ENCODE peak calls at places on chromosomes 7 and 10, in nine cellular contexts. One of them, this sample, is unnamed.

GRCh38 chr7:124762611-124763143 is 2.9 kb downstream of the GPR37 start:
- DNase-seq in endodermal cell: no peak
- DNase-seq in A549: no peak
- DNase-seq in heart left ventricle: no peak
- DNase-seq in uterus: peak; percentile 27
- DNase-seq in psoas muscle: no peak
- DNase-seq in cardiac muscle cell: no peak
- DNase-seq in lung: no peak
- DNase-seq in colonic mucosa: peak; percentile 66
- DNase-seq in this sample: no peak

GRCh38 chr10:25465582-25466372 is 291.0 kb downstream of the GPR158 start:
- DNase-seq in endodermal cell: no peak
- DNase-seq in A549: no peak
- DNase-seq in heart left ventricle: no peak
- DNase-seq in uterus: no peak
- DNase-seq in psoas muscle: no peak
- DNase-seq in cardiac muscle cell: no peak
- DNase-seq in lung: no peak
- DNase-seq in colonic mucosa: no peak
- DNase-seq in this sample: no peak

GRCh38 chr7:87225696-87226095 is 6.2 kb upstream of the TMEM243 start:
- DNase-seq in endodermal cell: no peak
- DNase-seq in A549: no peak
- DNase-seq in heart left ventricle: no peak
- DNase-seq in uterus: no peak
- DNase-seq in psoas muscle: no peak
- DNase-seq in cardiac muscle cell: no peak
- DNase-seq in lung: no peak
- DNase-seq in colonic mucosa: no peak
- DNase-seq in this sample: no peak

GRCh38 chr10:12777840-12778585 is 223.5 kb downstream of the CCDC3 start:
- DNase-seq in endodermal cell: no peak
- DNase-seq in A549: no peak
- DNase-seq in heart left ventricle: no peak
- DNase-seq in uterus: no peak
- DNase-seq in psoas muscle: peak; percentile 60
- DNase-seq in cardiac muscle cell: no peak
- DNase-seq in lung: no peak
- DNase-seq in colonic mucosa: no peak
- DNase-seq in this sample: no peak

GRCh38 chr10:114780610-114781184 is 40.9 kb upstream of the FHIP2A start:
- DNase-seq in endodermal cell: peak; percentile 50
- DNase-seq in A549: no peak
- DNase-seq in heart left ventricle: no peak
- DNase-seq in uterus: no peak
- DNase-seq in psoas muscle: no peak
- DNase-seq in cardiac muscle cell: no peak
- DNase-seq in lung: no peak
- DNase-seq in colonic mucosa: no peak
- DNase-seq in this sample: no peak

GRCh38 chr7:37536706-37537105 is 88.0 kb upstream of the ELMO1 start:
- DNase-seq in endodermal cell: no peak
- DNase-seq in A549: no peak
- DNase-seq in heart left ventricle: no peak
- DNase-seq in uterus: no peak
- DNase-seq in psoas muscle: no peak
- DNase-seq in cardiac muscle cell: no peak
- DNase-seq in lung: no peak
- DNase-seq in colonic mucosa: no peak
- DNase-seq in this sample: no peak

GRCh38 chr7:28630350-28630749 is 218.0 kb downstream of the CREB5 start:
- DNase-seq in endodermal cell: no peak
- DNase-seq in A549: no peak
- DNase-seq in heart left ventricle: no peak
- DNase-seq in uterus: no peak
- DNase-seq in psoas muscle: no peak
- DNase-seq in cardiac muscle cell: no peak
- DNase-seq in lung: no peak
- DNase-seq in colonic mucosa: no peak
- DNase-seq in this sample: no peak

GRCh38 chr10:7310076-7310475 is 100.8 kb downstream of the SFMBT2 start:
- DNase-seq in endodermal cell: no peak
- DNase-seq in A549: no peak
- DNase-seq in heart left ventricle: no peak
- DNase-seq in uterus: no peak
- DNase-seq in psoas muscle: no peak
- DNase-seq in cardiac muscle cell: no peak
- DNase-seq in lung: no peak
- DNase-seq in colonic mucosa: no peak
- DNase-seq in this sample: no peak

GRCh38 chr7:118040562-118040961 is 143.4 kb upstream of the LSM8 start:
- DNase-seq in endodermal cell: no peak
- DNase-seq in A549: no peak
- DNase-seq in heart left ventricle: no peak
- DNase-seq in uterus: no peak
- DNase-seq in psoas muscle: no peak
- DNase-seq in cardiac muscle cell: no peak
- DNase-seq in lung: no peak
- DNase-seq in colonic mucosa: no peak
- DNase-seq in this sample: no peak

GRCh38 chr7:150845471-150845870 is 6.8 kb upstream of the AOC1 start:
- DNase-seq in endodermal cell: peak; percentile 36
- DNase-seq in A549: no peak
- DNase-seq in heart left ventricle: peak; percentile 59
- DNase-seq in uterus: no peak
- DNase-seq in psoas muscle: peak; percentile 59
- DNase-seq in cardiac muscle cell: peak; percentile 56
- DNase-seq in lung: no peak
- DNase-seq in colonic mucosa: no peak
- DNase-seq in this sample: no peak

GRCh38 chr7:29291723-29292591 is 97.4 kb downstream of the CHN2 start:
- DNase-seq in endodermal cell: no peak
- DNase-seq in A549: no peak
- DNase-seq in heart left ventricle: no peak
- DNase-seq in uterus: no peak
- DNase-seq in psoas muscle: no peak
- DNase-seq in cardiac muscle cell: no peak
- DNase-seq in lung: no peak
- DNase-seq in colonic mucosa: no peak
- DNase-seq in this sample: no peak

GRCh38 chr7:150439926-150440325 is 10.5 kb upstream of the GIMAP8 start:
- DNase-seq in endodermal cell: no peak
- DNase-seq in A549: no peak
- DNase-seq in heart left ventricle: no peak
- DNase-seq in uterus: no peak
- DNase-seq in psoas muscle: no peak
- DNase-seq in cardiac muscle cell: no peak
- DNase-seq in lung: no peak
- DNase-seq in colonic mucosa: no peak
- DNase-seq in this sample: no peak

GRCh38 chr10:69069090-69070042 is 18.5 kb upstream of the SRGN start:
- DNase-seq in endodermal cell: no peak
- DNase-seq in A549: no peak
- DNase-seq in heart left ventricle: no peak
- DNase-seq in uterus: no peak
- DNase-seq in psoas muscle: no peak
- DNase-seq in cardiac muscle cell: peak; percentile 37
- DNase-seq in lung: no peak
- DNase-seq in colonic mucosa: no peak
- DNase-seq in this sample: no peak

GRCh38 chr10:69958232-69958902 is 94.3 kb upstream of the MACROH2A2 start:
- DNase-seq in endodermal cell: peak; percentile 73
- DNase-seq in A549: peak; percentile 82
- DNase-seq in heart left ventricle: no peak
- DNase-seq in uterus: no peak
- DNase-seq in psoas muscle: no peak
- DNase-seq in cardiac muscle cell: peak; percentile 52
- DNase-seq in lung: no peak
- DNase-seq in colonic mucosa: peak; percentile 39
- DNase-seq in this sample: no peak

GRCh38 chr7:69467826-69468225 is 130.4 kb upstream of the AUTS2 start:
- DNase-seq in endodermal cell: no peak
- DNase-seq in A549: no peak
- DNase-seq in heart left ventricle: no peak
- DNase-seq in uterus: no peak
- DNase-seq in psoas muscle: no peak
- DNase-seq in cardiac muscle cell: no peak
- DNase-seq in lung: no peak
- DNase-seq in colonic mucosa: no peak
- DNase-seq in this sample: no peak

GRCh38 chr10:80458263-80458625 is 4.1 kb downstream of the TSPAN14 start:
- DNase-seq in endodermal cell: no peak
- DNase-seq in A549: no peak
- DNase-seq in heart left ventricle: no peak
- DNase-seq in uterus: no peak
- DNase-seq in psoas muscle: no peak
- DNase-seq in cardiac muscle cell: no peak
- DNase-seq in lung: no peak
- DNase-seq in colonic mucosa: no peak
- DNase-seq in this sample: no peak

GRCh38 chr10:80455461-80456345 is 1.6 kb downstream of the TSPAN14 start:
- DNase-seq in endodermal cell: no peak
- DNase-seq in A549: no peak
- DNase-seq in heart left ventricle: no peak
- DNase-seq in uterus: no peak
- DNase-seq in psoas muscle: no peak
- DNase-seq in cardiac muscle cell: no peak
- DNase-seq in lung: no peak
- DNase-seq in colonic mucosa: no peak
- DNase-seq in this sample: peak; percentile 19

GRCh38 chr10:80459047-80459865 is 5.1 kb downstream of the TSPAN14 start:
- DNase-seq in endodermal cell: peak; percentile 80
- DNase-seq in A549: no peak
- DNase-seq in heart left ventricle: peak; percentile 65
- DNase-seq in uterus: peak; percentile 36
- DNase-seq in psoas muscle: peak; percentile 75
- DNase-seq in cardiac muscle cell: no peak
- DNase-seq in lung: peak; percentile 85
- DNase-seq in colonic mucosa: peak; percentile 88
- DNase-seq in this sample: no peak

GRCh38 chr10:80458638-80459037 is 4.5 kb downstream of the TSPAN14 start:
- DNase-seq in endodermal cell: no peak
- DNase-seq in A549: no peak
- DNase-seq in heart left ventricle: no peak
- DNase-seq in uterus: no peak
- DNase-seq in psoas muscle: no peak
- DNase-seq in cardiac muscle cell: no peak
- DNase-seq in lung: no peak
- DNase-seq in colonic mucosa: no peak
- DNase-seq in this sample: no peak

DNA sequence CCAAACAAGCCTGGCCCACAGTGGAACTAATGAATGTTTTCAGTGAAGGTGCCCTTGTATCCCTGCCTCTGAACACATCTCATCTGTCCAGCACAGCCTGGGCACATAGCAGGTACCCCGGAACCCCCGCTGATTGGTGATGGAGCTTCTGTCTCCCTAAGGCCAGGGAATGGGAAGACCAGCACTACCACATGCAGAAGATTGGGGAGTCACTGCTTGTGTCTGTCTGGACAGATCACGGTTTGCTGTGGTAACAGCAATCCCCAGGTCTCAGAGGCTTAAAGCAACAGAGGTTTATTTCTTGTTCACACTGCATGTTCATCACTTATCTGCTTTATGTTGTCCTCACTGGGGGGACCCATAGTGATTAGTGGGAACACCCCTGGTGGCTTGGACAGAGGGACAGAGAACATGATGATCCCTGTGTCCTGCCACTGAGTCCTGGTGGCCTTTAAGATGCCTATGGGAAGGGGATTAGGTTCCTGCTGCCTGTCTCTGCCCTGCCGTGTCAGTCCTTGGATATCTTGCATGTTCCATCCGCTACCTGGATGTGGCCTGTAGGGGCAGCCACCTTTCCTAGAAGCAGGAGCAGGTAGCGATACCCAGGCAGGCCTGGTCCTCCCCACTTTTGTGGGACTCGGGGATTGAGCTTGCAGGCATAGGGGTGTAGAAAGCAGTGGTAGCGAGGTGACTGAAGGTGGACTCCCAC is 3.6 kb downstream of the TSPAN14 start:
- DNase-seq in endodermal cell: peak; percentile 87
- DNase-seq in A549: no peak
- DNase-seq in heart left ventricle: no peak
- DNase-seq in uterus: no peak
- DNase-seq in psoas muscle: no peak
- DNase-seq in cardiac muscle cell: no peak
- DNase-seq in lung: no peak
- DNase-seq in colonic mucosa: no peak
- DNase-seq in this sample: no peak
- TF ChIP-seq CTCF in endodermal cell: peak; percentile 70
- TF ChIP-seq CTCF in A549: no peak
- TF ChIP-seq CTCF in heart left ventricle: no peak
- TF ChIP-seq CTCF in uterus: no peak
- TF ChIP-seq CTCF in psoas muscle: no peak
- TF ChIP-seq CTCF in cardiac muscle cell: no peak
- TF ChIP-seq CTCF in lung: no peak
- TF ChIP-seq CTCF in colonic mucosa: no peak
- TF ChIP-seq CTCF in this sample: no peak

GRCh38 chr7:94003446-94004023 is 620 bp downstream of the BET1 start:
- DNase-seq in endodermal cell: peak; percentile 49
- DNase-seq in A549: peak; percentile 46
- DNase-seq in heart left ventricle: no peak
- DNase-seq in uterus: no peak
- DNase-seq in psoas muscle: no peak
- DNase-seq in cardiac muscle cell: peak; percentile 30
- DNase-seq in lung: no peak
- DNase-seq in colonic mucosa: peak; percentile 26
- DNase-seq in this sample: no peak
- H3K27ac ChIP-seq in endodermal cell: no peak overlapping the region
- H3K27ac ChIP-seq in A549: peak overlapping the region; percentile 82
- H3K27ac ChIP-seq in heart left ventricle: peak overlapping the region; percentile 87
- H3K27ac ChIP-seq in uterus: peak overlapping the region; percentile 95
- H3K27ac ChIP-seq in psoas muscle: peak overlapping the region; percentile 87
- H3K27ac ChIP-seq in cardiac muscle cell: peak overlapping the region; percentile 94
- H3K27ac ChIP-seq in lung: peak overlapping the region; percentile 88
- H3K27ac ChIP-seq in colonic mucosa: peak overlapping the region; percentile 78
- H3K27ac ChIP-seq in this sample: peak overlapping the region; percentile 56

GRCh38 chr10:46096426-46096825 is 50.4 kb upstream of the MSMB start:
- DNase-seq in endodermal cell: no peak
- DNase-seq in A549: no peak
- DNase-seq in heart left ventricle: no peak
- DNase-seq in uterus: no peak
- DNase-seq in psoas muscle: no peak
- DNase-seq in cardiac muscle cell: no peak
- DNase-seq in lung: no peak
- DNase-seq in colonic mucosa: no peak
- DNase-seq in this sample: no peak
- H3K4me1 ChIP-seq in endodermal cell: peaks cover 24% of the 10 kb centered on the region
- H3K4me1 ChIP-seq in A549: no peaks in the 10 kb centered on the region
- H3K4me1 ChIP-seq in heart left ventricle: no peaks in the 10 kb centered on the region
- H3K4me1 ChIP-seq in uterus: no peaks in the 10 kb centered on the region
- H3K4me1 ChIP-seq in psoas muscle: no peaks in the 10 kb centered on the region
- H3K4me1 ChIP-seq in cardiac muscle cell: peaks cover 48% of the 10 kb centered on the region
- H3K4me1 ChIP-seq in lung: peaks cover 18% of the 10 kb centered on the region
- H3K4me1 ChIP-seq in colonic mucosa: no peaks in the 10 kb centered on the region
- H3K4me1 ChIP-seq in this sample: no peaks in the 10 kb centered on the region

GRCh38 chr10:98790817-98791216 is 344.1 kb upstream of the HPS1 start:
- DNase-seq in endodermal cell: no peak
- DNase-seq in A549: peak; percentile 7
- DNase-seq in heart left ventricle: no peak
- DNase-seq in uterus: no peak
- DNase-seq in psoas muscle: no peak
- DNase-seq in cardiac muscle cell: peak; percentile 35
- DNase-seq in lung: no peak
- DNase-seq in colonic mucosa: no peak
- DNase-seq in this sample: no peak
- TF ChIP-seq CTCF in endodermal cell: peak; percentile 80
- TF ChIP-seq CTCF in A549: peak; percentile 43
- TF ChIP-seq CTCF in heart left ventricle: no peak
- TF ChIP-seq CTCF in uterus: no peak
- TF ChIP-seq CTCF in psoas muscle: no peak
- TF ChIP-seq CTCF in cardiac muscle cell: peak; percentile 32
- TF ChIP-seq CTCF in lung: no peak
- TF ChIP-seq CTCF in colonic mucosa: peak; percentile 11
- TF ChIP-seq CTCF in this sample: no peak

GRCh38 chr10:92575961-92576360 is 2.1 kb upstream of the IDE start:
- DNase-seq in endodermal cell: no peak
- DNase-seq in A549: no peak
- DNase-seq in heart left ventricle: no peak
- DNase-seq in uterus: no peak
- DNase-seq in psoas muscle: no peak
- DNase-seq in cardiac muscle cell: no peak
- DNase-seq in lung: no peak
- DNase-seq in colonic mucosa: no peak
- DNase-seq in this sample: no peak
- H3K27ac ChIP-seq in endodermal cell: no peak overlapping the region
- H3K27ac ChIP-seq in A549: no peak overlapping the region
- H3K27ac ChIP-seq in heart left ventricle: no peak overlapping the region
- H3K27ac ChIP-seq in uterus: no peak overlapping the region
- H3K27ac ChIP-seq in psoas muscle: no peak overlapping the region
- H3K27ac ChIP-seq in cardiac muscle cell: no peak overlapping the region
- H3K27ac ChIP-seq in lung: no peak overlapping the region
- H3K27ac ChIP-seq in colonic mucosa: no peak overlapping the region
- H3K27ac ChIP-seq in this sample: no peak overlapping the region